ENCODE peak calls at places on chromosomes 4 and X, in seven cellular contexts. T is naive thymus-derived CD8-positive, alpha-beta T cell; K is posterior vena cava; A is NCI-H1436; G is activated T-cell treated with anti-CD3 and anti-CD28 coated beads for 1 hour; L is Caco-2; M is choroid plexus epithelial cell. Z is an unnamed sample.

GRCh38 chr4:8854866-8855265 is 16.8 kb downstream of the HMX1 start:
- DNase-seq in T (no peak), K (no peak), A (no peak), G (no peak), L (no peak), M (peak; percentile 26), Z (no peak)

GRCh38 chr4:93764647-93765246 is 63.8 kb upstream of the ATOH1 start:
- DNase-seq in T (no peak), K (no peak), A (peak; percentile 53), G (no peak), L (no peak), M (peak; percentile 67), Z (no peak)

GRCh38 chr4:175531405-175532091 is 280.5 kb downstream of the GPM6A start:
- DNase-seq in T (no peak), K (no peak), A (no peak), G (no peak), L (no peak), M (peak; percentile 89), Z (no peak)

GRCh38 chrX:526295-527224 is 104.0 kb upstream of the SHOX start:
- DNase-seq in T (peak; percentile 12), K (no peak), A (no peak), G (no peak), L (peak; percentile 72), M (no peak), Z (no peak)

GRCh38 chrX:141439651-141440050 is 144.9 kb downstream of the SPANXA1 start:
- DNase-seq in T (no peak), K (no peak), A (no peak), G (no peak), L (no peak), M (peak; percentile 1), Z (no peak)

GRCh38 chr4:21205821-21206531 is 505.7 kb downstream of the PACRGL start:
- DNase-seq in T (no peak), K (no peak), A (no peak), G (no peak), L (peak; percentile 86), M (no peak), Z (no peak)

GRCh38 chr4:2102045-2102883 is 43.1 kb downstream of the NAT8L start:
- DNase-seq in T (no peak), K (no peak), A (no peak), G (no peak), L (no peak), M (no peak), Z (no peak)

GRCh38 chr4:22869235-22869634 is 176.5 kb downstream of the GBA3 start:
- DNase-seq in T (no peak), K (no peak), A (no peak), G (no peak), L (no peak), M (no peak), Z (no peak)

GRCh38 chr4:153610623-153611376 is 73.3 kb upstream of the TLR2 start:
- DNase-seq in T (no peak), K (no peak), A (no peak), G (no peak), L (no peak), M (peak; percentile 38), Z (no peak)

GRCh38 chrX:69538321-69538876 is 34.3 kb downstream of the NALF2 start:
- DNase-seq in T (peak; percentile 38), K (peak; percentile 93), A (peak; percentile 13), G (peak; percentile 69), L (no peak), M (peak; percentile 69), Z (peak; percentile 90)

GRCh38 chr4:108690738-108691137 is 40.3 kb downstream of the OSTC start:
- DNase-seq in T (no peak), K (no peak), A (no peak), G (no peak), L (no peak), M (peak; percentile 48), Z (no peak)

GRCh38 chr4:90080116-90080515 is 47.1 kb upstream of the CCSER1 start:
- DNase-seq in T (no peak), K (no peak), A (peak; percentile 23), G (no peak), L (no peak), M (no peak), Z (no peak)

GRCh38 chr4:6727081-6727942 is 11.3 kb downstream of the BLOC1S4 start:
- DNase-seq in T (no peak), K (peak; percentile 84), A (peak; percentile 16), G (no peak), L (no peak), M (peak; percentile 59), Z (peak; percentile 89)

GRCh38 chrX:152641996-152642395 is 4.3 kb downstream of the GABRQ start:
- DNase-seq in T (no peak), K (no peak), A (no peak), G (no peak), L (no peak), M (peak; percentile 23), Z (no peak)

GRCh38 chrX:16920116-16920515 is 26.3 kb upstream of the REPS2 start:
- DNase-seq in T (no peak), K (no peak), A (no peak), G (no peak), L (no peak), M (peak; percentile 47), Z (no peak)

GRCh38 chrX:39133971-39134370 is 332.7 kb downstream of the MID1IP1 start:
- DNase-seq in T (no peak), K (no peak), A (peak; percentile 51), G (no peak), L (peak; percentile 32), M (no peak), Z (no peak)

GRCh38 chr4:184453402-184454160 is 20.8 kb downstream of the IRF2 start:
- DNase-seq in T (peak; percentile 47), K (no peak), A (no peak), G (no peak), L (no peak), M (peak; percentile 94), Z (no peak)

GRCh38 chr4:76535603-76536380 is 100.8 kb downstream of the SHROOM3 start:
- DNase-seq in T (no peak), K (no peak), A (no peak), G (no peak), L (no peak), M (peak; percentile 29), Z (no peak)

GRCh38 chrX:69216446-69216845 is 51.2 kb upstream of the PJA1 start:
- DNase-seq in T (no peak), K (no peak), A (no peak), G (no peak), L (no peak), M (no peak), Z (no peak)

GRCh38 chr4:121009578-121010338 is 62.6 kb downstream of the NDNF start:
- DNase-seq in T (peak; percentile 28), K (no peak), A (no peak), G (no peak), L (no peak), M (no peak), Z (no peak)

GRCh38 chr4:82705881-82706280 is 92.7 kb downstream of the SCD5 start:
- DNase-seq in T (no peak), K (no peak), A (no peak), G (no peak), L (no peak), M (peak; percentile 44), Z (no peak)

GRCh38 chrX:21374994-21375794 is 976 bp downstream of the CNKSR2 start:
- DNase-seq in T (no peak), K (no peak), A (no peak), G (no peak), L (no peak), M (no peak), Z (peak; percentile 68)

GRCh38 chr4:138307319-138307718 is 65.2 kb upstream of the SLC7A11 start:
- DNase-seq in T (no peak), K (no peak), A (no peak), G (no peak), L (no peak), M (no peak), Z (no peak)